ENCODE peak calls at places on chromosome 6, in five cellular contexts. One of them, this sample, is unnamed.

GRCh38 chr6:79385893-79386292 is 151.3 kb downstream of the LCA5 start:
- DNase-seq in activated T-helper 1 cell treated with anti-CD3 and anti-CD28 coated beads, Interleukin-12 subunit alpha, Interleukin-12 subunit beta, Interleukin-2, Interleukin-4 antibody, amounts not matched to agents 30 ng/mL and 10 ng/mL and 1 ng/mL, durations not matched to agents 14 hours and 24 hours and 36 hours: no peak
- DNase-seq in effector memory CD8-positive, alpha-beta T cell: no peak
- DNase-seq in AG04449: no peak
- DNase-seq in substantia nigra: no peak
- DNase-seq in this sample: no peak

GRCh38 chr6:163392533-163392932 is 22.0 kb upstream of the QKI start:
- DNase-seq in activated T-helper 1 cell treated with anti-CD3 and anti-CD28 coated beads, Interleukin-12 subunit alpha, Interleukin-12 subunit beta, Interleukin-2, Interleukin-4 antibody, amounts not matched to agents 30 ng/mL and 10 ng/mL and 1 ng/mL, durations not matched to agents 14 hours and 24 hours and 36 hours: no peak
- DNase-seq in effector memory CD8-positive, alpha-beta T cell: no peak
- DNase-seq in AG04449: no peak
- DNase-seq in substantia nigra: no peak
- DNase-seq in this sample: no peak

GRCh38 chr6:150636808-150637207 is 37.1 kb downstream of the PLEKHG1 start:
- DNase-seq in activated T-helper 1 cell treated with anti-CD3 and anti-CD28 coated beads, Interleukin-12 subunit alpha, Interleukin-12 subunit beta, Interleukin-2, Interleukin-4 antibody, amounts not matched to agents 30 ng/mL and 10 ng/mL and 1 ng/mL, durations not matched to agents 14 hours and 24 hours and 36 hours: no peak
- DNase-seq in effector memory CD8-positive, alpha-beta T cell: no peak
- DNase-seq in AG04449: no peak
- DNase-seq in substantia nigra: no peak
- DNase-seq in this sample: no peak

GRCh38 chr6:166595061-166595780 is 8.7 kb upstream of the RAMACL start:
- DNase-seq in activated T-helper 1 cell treated with anti-CD3 and anti-CD28 coated beads, Interleukin-12 subunit alpha, Interleukin-12 subunit beta, Interleukin-2, Interleukin-4 antibody, amounts not matched to agents 30 ng/mL and 10 ng/mL and 1 ng/mL, durations not matched to agents 14 hours and 24 hours and 36 hours: no peak
- DNase-seq in effector memory CD8-positive, alpha-beta T cell: no peak
- DNase-seq in AG04449: peak
- DNase-seq in substantia nigra: no peak
- DNase-seq in this sample: peak

GRCh38 chr6:167268683-167269280 is 22.3 kb upstream of the UNC93A start:
- DNase-seq in activated T-helper 1 cell treated with anti-CD3 and anti-CD28 coated beads, Interleukin-12 subunit alpha, Interleukin-12 subunit beta, Interleukin-2, Interleukin-4 antibody, amounts not matched to agents 30 ng/mL and 10 ng/mL and 1 ng/mL, durations not matched to agents 14 hours and 24 hours and 36 hours: no peak
- DNase-seq in effector memory CD8-positive, alpha-beta T cell: no peak
- DNase-seq in AG04449: no peak
- DNase-seq in substantia nigra: no peak
- DNase-seq in this sample: no peak

GRCh38 chr6:163579111-163579879 is 164.8 kb downstream of the QKI start:
- DNase-seq in activated T-helper 1 cell treated with anti-CD3 and anti-CD28 coated beads, Interleukin-12 subunit alpha, Interleukin-12 subunit beta, Interleukin-2, Interleukin-4 antibody, amounts not matched to agents 30 ng/mL and 10 ng/mL and 1 ng/mL, durations not matched to agents 14 hours and 24 hours and 36 hours: no peak
- DNase-seq in effector memory CD8-positive, alpha-beta T cell: no peak
- DNase-seq in AG04449: no peak
- DNase-seq in substantia nigra: no peak
- DNase-seq in this sample: no peak

GRCh38 chr6:119543332-119543731 is 193.8 kb upstream of the MAN1A1 start:
- DNase-seq in activated T-helper 1 cell treated with anti-CD3 and anti-CD28 coated beads, Interleukin-12 subunit alpha, Interleukin-12 subunit beta, Interleukin-2, Interleukin-4 antibody, amounts not matched to agents 30 ng/mL and 10 ng/mL and 1 ng/mL, durations not matched to agents 14 hours and 24 hours and 36 hours: no peak
- DNase-seq in effector memory CD8-positive, alpha-beta T cell: no peak
- DNase-seq in AG04449: no peak
- DNase-seq in substantia nigra: no peak
- DNase-seq in this sample: no peak

GRCh38 chr6:30378290-30378937 is 33.5 kb downstream of the RPP21 start:
- DNase-seq in activated T-helper 1 cell treated with anti-CD3 and anti-CD28 coated beads, Interleukin-12 subunit alpha, Interleukin-12 subunit beta, Interleukin-2, Interleukin-4 antibody, amounts not matched to agents 30 ng/mL and 10 ng/mL and 1 ng/mL, durations not matched to agents 14 hours and 24 hours and 36 hours: no peak
- DNase-seq in effector memory CD8-positive, alpha-beta T cell: no peak
- DNase-seq in AG04449: no peak
- DNase-seq in substantia nigra: no peak
- DNase-seq in this sample: no peak

GRCh38 chr6:11429577-11429976 is 108.0 kb upstream of the TMEM170B start:
- DNase-seq in activated T-helper 1 cell treated with anti-CD3 and anti-CD28 coated beads, Interleukin-12 subunit alpha, Interleukin-12 subunit beta, Interleukin-2, Interleukin-4 antibody, amounts not matched to agents 30 ng/mL and 10 ng/mL and 1 ng/mL, durations not matched to agents 14 hours and 24 hours and 36 hours: no peak
- DNase-seq in effector memory CD8-positive, alpha-beta T cell: no peak
- DNase-seq in AG04449: no peak
- DNase-seq in substantia nigra: no peak
- DNase-seq in this sample: no peak

GRCh38 chr6:33846226-33846625 is 42.4 kb upstream of the MLN start:
- DNase-seq in activated T-helper 1 cell treated with anti-CD3 and anti-CD28 coated beads, Interleukin-12 subunit alpha, Interleukin-12 subunit beta, Interleukin-2, Interleukin-4 antibody, amounts not matched to agents 30 ng/mL and 10 ng/mL and 1 ng/mL, durations not matched to agents 14 hours and 24 hours and 36 hours: no peak
- DNase-seq in effector memory CD8-positive, alpha-beta T cell: no peak
- DNase-seq in AG04449: no peak
- DNase-seq in substantia nigra: no peak
- DNase-seq in this sample: no peak

GRCh38 chr6:112106562-112106961 is 19.2 kb downstream of the FAM229B start:
- DNase-seq in activated T-helper 1 cell treated with anti-CD3 and anti-CD28 coated beads, Interleukin-12 subunit alpha, Interleukin-12 subunit beta, Interleukin-2, Interleukin-4 antibody, amounts not matched to agents 30 ng/mL and 10 ng/mL and 1 ng/mL, durations not matched to agents 14 hours and 24 hours and 36 hours: no peak
- DNase-seq in effector memory CD8-positive, alpha-beta T cell: no peak
- DNase-seq in AG04449: no peak
- DNase-seq in substantia nigra: no peak
- DNase-seq in this sample: no peak

GRCh38 chr6:7124631-7125030 is 16.9 kb downstream of the RREB1 start:
- DNase-seq in activated T-helper 1 cell treated with anti-CD3 and anti-CD28 coated beads, Interleukin-12 subunit alpha, Interleukin-12 subunit beta, Interleukin-2, Interleukin-4 antibody, amounts not matched to agents 30 ng/mL and 10 ng/mL and 1 ng/mL, durations not matched to agents 14 hours and 24 hours and 36 hours: no peak
- DNase-seq in effector memory CD8-positive, alpha-beta T cell: no peak
- DNase-seq in AG04449: no peak
- DNase-seq in substantia nigra: no peak
- DNase-seq in this sample: no peak

GRCh38 chr6:119209452-119210205 is 131.2 kb upstream of the FAM184A start:
- DNase-seq in activated T-helper 1 cell treated with anti-CD3 and anti-CD28 coated beads, Interleukin-12 subunit alpha, Interleukin-12 subunit beta, Interleukin-2, Interleukin-4 antibody, amounts not matched to agents 30 ng/mL and 10 ng/mL and 1 ng/mL, durations not matched to agents 14 hours and 24 hours and 36 hours: no peak
- DNase-seq in effector memory CD8-positive, alpha-beta T cell: no peak
- DNase-seq in AG04449: no peak
- DNase-seq in substantia nigra: no peak
- DNase-seq in this sample: no peak

GRCh38 chr6:7144810-7145209 is 37.0 kb downstream of the RREB1 start:
- DNase-seq in activated T-helper 1 cell treated with anti-CD3 and anti-CD28 coated beads, Interleukin-12 subunit alpha, Interleukin-12 subunit beta, Interleukin-2, Interleukin-4 antibody, amounts not matched to agents 30 ng/mL and 10 ng/mL and 1 ng/mL, durations not matched to agents 14 hours and 24 hours and 36 hours: no peak
- DNase-seq in effector memory CD8-positive, alpha-beta T cell: no peak
- DNase-seq in AG04449: no peak
- DNase-seq in substantia nigra: no peak
- DNase-seq in this sample: no peak

GRCh38 chr6:152471459-152472070 is 165.6 kb downstream of the SYNE1 start:
- DNase-seq in activated T-helper 1 cell treated with anti-CD3 and anti-CD28 coated beads, Interleukin-12 subunit alpha, Interleukin-12 subunit beta, Interleukin-2, Interleukin-4 antibody, amounts not matched to agents 30 ng/mL and 10 ng/mL and 1 ng/mL, durations not matched to agents 14 hours and 24 hours and 36 hours: no peak
- DNase-seq in effector memory CD8-positive, alpha-beta T cell: no peak
- DNase-seq in AG04449: no peak
- DNase-seq in substantia nigra: no peak
- DNase-seq in this sample: no peak